ENCODE peak calls at places on chromosomes 4 and X, in nine cellular contexts. M is left cardiac atrium; O is HEK293T; F is SW 1271; B is sciatic nerve; K is D341Med; Q is stimulated activated CD8-positive, alpha-beta memory T cell treated with anti-CD3 and anti-CD28 coated beads, Interleukin-4, amount 100 ng/mL, for 1 hour; G is endothelial cell; J is islet precursor cell. X is an unnamed sample.

GRCh38 chr4:111266937-111267336 is 644.1 kb upstream of the PITX2 start:
- DNase-seq in M (no peak), O (no peak), F (no peak), B (no peak), K (no peak), Q (no peak), G (no peak), J (peak), X (no peak)

GRCh38 chrX:55161581-55161980 is 58.6 kb upstream of the PAGE5 start:
- DNase-seq in M (no peak), O (no peak), F (no peak), B (no peak), K (no peak), Q (no peak), G (peak), J (peak), X (no peak)

GRCh38 chr4:88900432-88900831 is 156.6 kb downstream of the FAM13A start:
- DNase-seq in M (no peak), O (no peak), F (no peak), B (no peak), K (no peak), Q (no peak), G (no peak), J (no peak), X (no peak)

GRCh38 chrX:131288188-131288587 is 918 bp downstream of the IGSF1 start:
- DNase-seq in M (no peak), O (no peak), F (no peak), B (no peak), K (no peak), Q (no peak), G (no peak), J (no peak), X (no peak)

GRCh38 chrX:86946569-86946968 is 571.0 kb upstream of the KLHL4 start:
- DNase-seq in M (no peak), O (peak), F (no peak), B (no peak), K (no peak), Q (no peak), G (peak), J (no peak), X (no peak)

GRCh38 chr4:185426960-185427688 is 1.4 kb upstream of the UFSP2 start:
- DNase-seq in M (no peak), O (no peak), F (no peak), B (no peak), K (no peak), Q (no peak), G (no peak), J (no peak), X (no peak)

GRCh38 chr4:101288365-101289145 is 58.8 kb downstream of the PPP3CA start:
- DNase-seq in M (no peak), O (no peak), F (no peak), B (no peak), K (no peak), Q (no peak), G (no peak), J (no peak), X (no peak)

GRCh38 chrX:103630171-103630511 is 1.4 kb downstream of the TCEAL1 start:
- DNase-seq in M (no peak), O (no peak), F (no peak), B (no peak), K (no peak), Q (no peak), G (no peak), J (no peak), X (no peak)

GRCh38 chr4:103915224-103915869 is 195.6 kb upstream of the TACR3 start:
- DNase-seq in M (no peak), O (peak), F (peak), B (no peak), K (peak), Q (no peak), G (no peak), J (no peak), X (no peak)

GRCh38 chr4:36230523-36230922 is 13.8 kb downstream of the ARAP2 start:
- DNase-seq in M (no peak), O (no peak), F (no peak), B (no peak), K (no peak), Q (no peak), G (no peak), J (no peak), X (no peak)

GRCh38 chrX:107537815-107538214 is 88.4 kb downstream of the FRMPD3 start:
- DNase-seq in M (no peak), O (peak), F (peak), B (no peak), K (peak), Q (no peak), G (peak), J (peak), X (no peak)

GRCh38 chrX:115949900-115950822 is 220.4 kb upstream of the AGTR2 start:
- DNase-seq in M (no peak), O (peak), F (no peak), B (peak), K (no peak), Q (no peak), G (no peak), J (no peak), X (no peak)

GRCh38 chr4:184940500-184940899 is 77.8 kb upstream of the HELT start:
- DNase-seq in M (no peak), O (no peak), F (no peak), B (no peak), K (no peak), Q (no peak), G (no peak), J (no peak), X (no peak)